ENCODE peak calls at places on chromosomes 2 and 18, in four cellular contexts. One of them, this sample, is unnamed.

GRCh38 chr2:64679673-64680425 is 26.1 kb upstream of the SERTAD2 start:
- DNase-seq in HTR-8/SVneo: no peak
- DNase-seq in endothelial cell: no peak
- DNase-seq in EL: no peak
- DNase-seq in this sample: no peak

GRCh38 chr2:20333738-20334137 is 16.9 kb downstream of the PUM2 start:
- DNase-seq in endothelial cell: no peak
- DNase-seq in EL: no peak
- DNase-seq in HTR-8/SVneo: no peak
- DNase-seq in this sample: no peak

GRCh38 chr2:2007551-2008501 is 263.5 kb upstream of the PXDN start:
- DNase-seq in endothelial cell: no peak
- DNase-seq in HTR-8/SVneo: no peak
- DNase-seq in EL: no peak
- DNase-seq in this sample: no peak

GRCh38 chr2:207202645-207203044 is 36.9 kb upstream of the KLF7 start:
- DNase-seq in endothelial cell: peak
- DNase-seq in EL: peak
- DNase-seq in HTR-8/SVneo: peak
- DNase-seq in this sample: peak

GRCh38 chr2:26614205-26615128 is 26.7 kb downstream of the CIB4 start:
- DNase-seq in EL: no peak
- DNase-seq in HTR-8/SVneo: no peak
- DNase-seq in endothelial cell: no peak
- DNase-seq in this sample: no peak

GRCh38 chr2:175107146-175107545 is 60.9 kb downstream of the ATF2 start:
- DNase-seq in EL: peak
- DNase-seq in HTR-8/SVneo: no peak
- DNase-seq in endothelial cell: no peak
- DNase-seq in this sample: no peak

GRCh38 chr18:69703461-69703860 is 244.2 kb downstream of the CD226 start:
- DNase-seq in EL: no peak
- DNase-seq in HTR-8/SVneo: no peak
- DNase-seq in endothelial cell: no peak
- DNase-seq in this sample: no peak

GRCh38 chr18:70499218-70499691 is 210.4 kb downstream of the SOCS6 start:
- DNase-seq in EL: no peak
- DNase-seq in endothelial cell: no peak
- DNase-seq in HTR-8/SVneo: no peak
- DNase-seq in this sample: no peak

GRCh38 chr2:235506291-235506996 is 12.6 kb downstream of the AGAP1 start:
- DNase-seq in HTR-8/SVneo: no peak
- DNase-seq in EL: no peak
- DNase-seq in endothelial cell: no peak
- DNase-seq in this sample: no peak

GRCh38 chr2:241546771-241547498 is 11.6 kb upstream of the BOK start:
- DNase-seq in endothelial cell: peak
- DNase-seq in EL: peak
- DNase-seq in HTR-8/SVneo: peak
- DNase-seq in this sample: peak

This sample was measured in retinal pigment epithelial cell.